ENCODE peak calls at places on chromosomes 4 and X, in five cellular contexts. H, Z, O, G and R are unnamed samples.

GRCh38 chr4:71237626-71238025 is 101.2 kb upstream of the SLC4A4 start:
- DNase-seq in H (no peak), Z (no peak), O (no peak), G (no peak), R (no peak)

GRCh38 chr4:86757468-86757867 is 91.7 kb downstream of the SLC10A6 start:
- DNase-seq in H (no peak), Z (no peak), O (no peak), G (no peak), R (no peak)

GRCh38 chrX:17654116-17654515 is 83.2 kb upstream of the SCML1 start:
- DNase-seq in H (no peak), Z (no peak), O (no peak), G (no peak), R (no peak)

GRCh38 chrX:134607523-134607922 is 50.7 kb downstream of the PLAC1 start:
- DNase-seq in H (no peak), Z (no peak), O (no peak), G (no peak), R (no peak)

GRCh38 chrX:18638397-18638796 is 33.5 kb downstream of the RS1 start:
- DNase-seq in H (no peak), Z (no peak), O (no peak), G (no peak), R (no peak)

GRCh38 chr4:72767903-72768817 is 199.1 kb upstream of the ADAMTS3 start:
- DNase-seq in H (peak; percentile 14), Z (no peak), O (no peak), G (no peak), R (peak; percentile 96)

GRCh38 chr4:54231419-54232150 is 2.5 kb downstream of the PDGFRA start:
- DNase-seq in H (no peak), Z (peak; percentile 63), O (peak; percentile 94), G (peak; percentile 72), R (peak; percentile 74)

GRCh38 chr4:150217804-150218203 is 139.6 kb downstream of the DCLK2 start:
- DNase-seq in H (no peak), Z (no peak), O (no peak), G (no peak), R (no peak)

GRCh38 chr4:89598602-89599001 is 238.4 kb downstream of the SNCA start:
- DNase-seq in H (no peak), Z (no peak), O (no peak), G (no peak), R (peak; percentile 29)

GRCh38 chr4:53591372-53591892 is at the start of gene LNX1:
- DNase-seq in H (no peak), Z (no peak), O (peak; percentile 89), G (no peak), R (no peak)

GRCh38 chr4:36618102-36618501 is 336.7 kb downstream of the DTHD1 start:
- DNase-seq in H (no peak), Z (no peak), O (no peak), G (no peak), R (no peak)

GRCh38 chr4:37793562-37793961 is 32.9 kb upstream of the PGM2 start:
- DNase-seq in H (no peak), Z (peak; percentile 15), O (no peak), G (no peak), R (peak; percentile 57)

GRCh38 chr4:73704314-73705055 is 35.9 kb upstream of the CXCL8 start:
- DNase-seq in H (peak; percentile 97), Z (peak; percentile 69), O (peak; percentile 84), G (peak; percentile 54), R (peak; percentile 100)

GRCh38 chr4:155879767-155880166 is 13.7 kb upstream of the ASIC5 start:
- DNase-seq in H (no peak), Z (no peak), O (no peak), G (no peak), R (no peak)

GRCh38 chr4:85028910-85029309 is 62.4 kb upstream of the WDFY3 start:
- DNase-seq in H (peak; percentile 14), Z (no peak), O (no peak), G (no peak), R (peak; percentile 70)

GRCh38 chr4:152369903-152370296 is 166.0 kb downstream of the FBXW7 start:
- DNase-seq in H (no peak), Z (no peak), O (no peak), G (no peak), R (no peak)

GRCh38 chr4:61182915-61183314 is 17.2 kb upstream of the ADGRL3 start:
- DNase-seq in H (no peak), Z (no peak), O (no peak), G (no peak), R (no peak)

DNA sequence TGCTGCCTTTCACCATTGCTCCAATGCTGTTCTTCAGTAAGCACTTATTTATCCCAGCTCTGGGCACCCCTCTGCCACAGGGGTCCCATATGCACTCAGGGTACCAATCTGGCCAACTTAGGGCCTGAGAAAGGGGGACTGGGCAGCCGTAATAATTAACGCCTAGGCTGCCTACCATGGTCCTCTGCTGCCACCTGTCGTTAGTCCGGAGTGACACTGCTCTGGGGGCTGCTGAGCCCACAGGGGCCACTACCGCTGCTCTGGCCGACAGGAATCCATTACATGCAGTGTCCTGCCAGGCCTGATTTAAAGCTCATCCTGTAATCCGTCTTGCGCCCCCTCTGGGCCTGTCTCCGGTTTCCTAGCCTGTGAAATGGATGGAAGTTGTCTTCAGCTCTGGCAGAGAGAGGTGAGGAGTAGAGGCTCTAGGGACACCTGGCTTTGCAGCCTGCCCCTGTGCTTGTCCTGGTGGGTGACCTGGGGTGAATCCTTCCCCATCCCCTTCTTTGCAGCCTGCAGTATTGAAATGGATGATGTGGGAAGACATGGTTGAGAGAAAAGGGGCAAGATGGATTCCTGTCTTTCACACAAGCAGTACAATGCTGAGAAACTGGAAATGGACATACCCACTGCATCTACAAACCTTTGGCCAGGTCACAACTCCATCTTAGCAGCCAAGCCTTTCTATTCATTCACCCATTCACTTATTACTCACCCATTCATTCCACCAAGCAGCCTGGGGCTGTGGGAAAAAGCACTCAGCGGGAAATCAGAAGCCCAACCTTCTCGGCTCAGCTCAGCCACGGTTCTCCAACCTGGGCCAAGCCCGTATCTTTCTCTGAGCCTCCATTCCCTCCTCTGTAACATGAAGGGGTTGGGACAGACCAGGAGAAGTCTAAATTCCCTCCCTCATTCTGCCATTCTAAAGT is 116.3 kb upstream of the NALF2 start:
- DNase-seq in H (no peak), Z (peak; percentile 32), O (no peak), G (peak; percentile 33), R (peak; percentile 53)
- TF ChIP-seq CTCF in H (peak; percentile 67), Z (peak; percentile 74), O (no peak), G (peak; percentile 64), R (peak; percentile 70)

GRCh38 chr4:183984561-183984960 is 79.5 kb downstream of the STOX2 start:
- DNase-seq in H (no peak), Z (peak; percentile 52), O (no peak), G (peak; percentile 60), R (no peak)
- H3K4me3 ChIP-seq in H (no peak overlapping the region), Z (no peak overlapping the region), O (no peak overlapping the region), G (no peak overlapping the region), R (no peak overlapping the region)

GRCh38 chr4:67091668-67092067 is 453.6 kb downstream of the CENPC start:
- DNase-seq in H (no peak), Z (no peak), O (no peak), G (no peak), R (no peak)

GRCh38 chr4:67084801-67085200 is 460.5 kb downstream of the CENPC start:
- DNase-seq in H (no peak), Z (no peak), O (no peak), G (no peak), R (no peak)

GRCh38 chr4:67083496-67083895 is 461.8 kb downstream of the CENPC start:
- DNase-seq in H (no peak), Z (no peak), O (no peak), G (no peak), R (no peak)

GRCh38 chr4:67082746-67083145 is 462.6 kb downstream of the CENPC start:
- DNase-seq in H (no peak), Z (no peak), O (no peak), G (no peak), R (no peak)

GRCh38 chr4:67087897-67088296 is 457.4 kb downstream of the CENPC start:
- DNase-seq in H (no peak), Z (peak; percentile 7), O (peak; percentile 85), G (peak; percentile 19), R (peak; percentile 24)
- TF ChIP-seq CTCF in H (no peak), Z (peak; percentile 47), O (no peak), G (peak; percentile 19), R (peak; percentile 36)

GRCh38 chr4:186767794-186768193 is 44.1 kb upstream of the FAT1 start:
- DNase-seq in H (no peak), Z (no peak), O (no peak), G (no peak), R (no peak)

GRCh38 chr4:186762865-186763264 is 39.2 kb upstream of the FAT1 start:
- DNase-seq in H (no peak), Z (no peak), O (no peak), G (no peak), R (no peak)

GRCh38 chr4:186764457-186764856 is 40.8 kb upstream of the FAT1 start:
- DNase-seq in H (no peak), Z (no peak), O (no peak), G (no peak), R (no peak)

GRCh38 chr4:186765673-186766546 is 42.3 kb upstream of the FAT1 start:
- DNase-seq in H (no peak), Z (no peak), O (no peak), G (no peak), R (peak; percentile 14)

DNA sequence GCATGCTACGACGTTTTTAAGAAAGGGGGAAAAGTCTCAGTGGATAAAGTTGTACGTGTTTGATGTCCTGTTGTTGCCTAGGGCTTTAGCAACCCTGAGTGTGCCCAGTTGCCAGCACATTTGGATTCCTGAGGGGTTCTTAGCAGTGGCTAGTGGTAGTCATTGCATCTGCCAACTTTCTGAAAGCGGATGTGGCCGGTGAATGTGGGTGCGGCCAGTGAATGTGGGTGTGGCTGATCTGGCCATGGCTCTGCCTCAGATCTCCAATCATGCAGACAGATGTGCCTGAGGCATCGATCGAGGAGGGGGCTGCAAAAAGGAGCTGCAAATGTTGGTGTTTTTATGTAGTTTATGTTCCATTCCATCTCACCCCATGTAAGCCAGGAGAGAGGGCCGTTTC is 41.5 kb upstream of the FAT1 start:
- DNase-seq in H (peak; percentile 79), Z (no peak), O (no peak), G (no peak), R (peak; percentile 43)
- H3K4me3 ChIP-seq in H (no peak overlapping the region), Z (no peak overlapping the region), O (no peak overlapping the region), G (no peak overlapping the region), R (no peak overlapping the region)

DNA sequence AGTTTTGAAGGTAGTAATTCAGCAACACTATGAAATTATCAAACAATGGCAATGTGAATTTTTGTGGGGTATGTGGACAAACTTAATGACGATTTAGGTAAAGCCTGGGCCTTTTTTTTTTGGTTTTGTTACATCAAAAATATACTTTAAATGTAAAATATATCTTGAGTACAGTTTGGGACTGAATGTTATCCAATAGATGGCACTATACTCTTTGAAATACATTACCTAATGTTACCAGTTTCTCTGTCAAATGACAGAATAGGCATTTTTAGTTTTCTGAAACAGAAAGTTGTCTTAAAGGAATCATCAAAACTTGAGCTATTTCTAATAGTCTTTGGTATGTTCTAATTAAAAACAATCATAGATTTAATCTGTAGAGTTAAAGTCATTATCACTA is 1651.9 kb downstream of the C4orf33 start:
- DNase-seq in H (no peak), Z (no peak), O (no peak), G (no peak), R (peak; percentile 14)
- TF ChIP-seq CTCF in H (no peak), Z (no peak), O (no peak), G (no peak), R (peak; percentile 7)